ENCODE peak calls at places on chromosomes 13 and 19, in six cellular contexts. N is islet precursor cell; C is NCI-H2081 treated with DMSO at 0.1 percent for 48 hours; I is brain microvascular endothelial cell; Q is activated CD8-positive, alpha-beta memory T cell treated with anti-CD3 and anti-CD28 coated beads for 1 hour; G is DMS53. S is an unnamed sample.

GRCh38 chr13:51221674-51222509 is at the start of gene FAM124A:
- DNase-seq in C (no peak), N (peak), I (no peak), G (peak), Q (peak), S (peak)

GRCh38 chr13:49436890-49437289 is 7.0 kb downstream of the CAB39L start:
- DNase-seq in Q (no peak), G (peak), I (peak), N (no peak), C (no peak), S (peak)

GRCh38 chr19:38557205-38557799 is 60.5 kb downstream of the MAP4K1 start:
- DNase-seq in Q (peak), N (no peak), I (no peak), C (no peak), G (peak), S (peak)

GRCh38 chr19:1027953-1028902 is 1.8 kb downstream of the CNN2 start:
- DNase-seq in C (no peak), I (peak), N (peak), Q (peak), G (peak), S (peak)

GRCh38 chr13:94389544-94390351 is 89.7 kb downstream of the DCT start:
- DNase-seq in I (no peak), Q (no peak), N (peak), G (no peak), C (no peak), S (no peak)

GRCh38 chr19:18418725-18419194 is 438 bp upstream of the SSBP4 start:
- DNase-seq in Q (no peak), C (no peak), G (peak), I (no peak), N (no peak), S (no peak)

GRCh38 chr13:28392428-28392827 is 102.5 kb downstream of the FLT1 start:
- DNase-seq in N (no peak), C (no peak), I (no peak), Q (no peak), G (no peak), S (no peak)

GRCh38 chr13:40318366-40318765 is 348.1 kb downstream of the FOXO1 start:
- DNase-seq in G (peak), N (no peak), I (no peak), C (no peak), Q (no peak), S (no peak)

GRCh38 chr13:107864543-107865460 is 350.5 kb downstream of the LIG4 start:
- DNase-seq in N (peak), I (peak), G (peak), Q (no peak), C (no peak), S (no peak)

S was measured in naive thymus-derived CD4-positive, alpha-beta T cell.